ENCODE peak calls at places on chromosome 4, in seven cellular contexts. X is HEK293T; J is CD4-positive, alpha-beta T cell; C is type B pancreatic cell; S is mucosa of gallbladder; R is iris pigment epithelial cell; Q is WTC11. T is an unnamed sample.

GRCh38 chr4:129455462-129455861 is 359.5 kb downstream of the C4orf33 start:
- DNase-seq in X (no peak), J (no peak), C (no peak), S (no peak), R (no peak), Q (no peak), T (no peak)

GRCh38 chr4:2402053-2402452 is 16.4 kb downstream of the ZFYVE28 start:
- DNase-seq in X (peak; percentile 52), J (peak; percentile 22), C (no peak), S (peak; percentile 81), R (no peak), Q (peak; percentile 88), T (no peak)

GRCh38 chr4:87353592-87353991 is 30.9 kb upstream of the HSD17B13 start:
- DNase-seq in X (peak; percentile 38), J (peak; percentile 13), C (no peak), S (no peak), R (peak; percentile 68), Q (peak; percentile 52), T (no peak)

GRCh38 chr4:134154097-134154496 is 47.5 kb downstream of the PABPC4L start:
- DNase-seq in X (no peak), J (no peak), C (no peak), S (no peak), R (no peak), Q (no peak), T (no peak)

GRCh38 chr4:53490965-53491622 is 100.2 kb downstream of the LNX1 start:
- DNase-seq in X (peak; percentile 28), J (no peak), C (no peak), S (peak; percentile 35), R (peak; percentile 96), Q (peak; percentile 21), T (no peak)

GRCh38 chr4:15035152-15035551 is 32.9 kb downstream of the CPEB2 start:
- DNase-seq in X (no peak), J (no peak), C (no peak), S (no peak), R (peak; percentile 91), Q (no peak), T (no peak)

GRCh38 chr4:72112514-72113156 is 80.8 kb downstream of the NPFFR2 start:
- DNase-seq in X (no peak), J (no peak), C (no peak), S (no peak), R (peak; percentile 65), Q (no peak), T (no peak)

GRCh38 chr4:1035510-1035909 is 24.1 kb downstream of the FGFRL1 start:
- DNase-seq in X (no peak), J (no peak), C (no peak), S (no peak), R (no peak), Q (no peak), T (no peak)

GRCh38 chr4:101953949-101954348 is 163.4 kb downstream of the BANK1 start:
- DNase-seq in X (no peak), J (no peak), C (no peak), S (no peak), R (peak; percentile 67), Q (peak; percentile 11), T (no peak)

T was measured in spleen.